ENCODE peak calls at places on chromosomes 4 and X, in ten cellular contexts. One of them, this sample, is unnamed.

GRCh38 chrX:12693754-12694153 is 97.5 kb upstream of the PRPS2 start:
- DNase-seq in mammary epithelial cell: no peak
- DNase-seq in WERI-Rb-1: no peak
- DNase-seq in mesendoderm: no peak
- DNase-seq in hepatocyte: no peak
- DNase-seq in tibial artery: no peak
- DNase-seq in colonic mucosa: no peak
- DNase-seq in stomach: no peak
- DNase-seq in A549: no peak
- DNase-seq in naive thymus-derived CD4-positive, alpha-beta T cell: no peak
- DNase-seq in this sample: no peak

GRCh38 chr4:87512400-87512799 is 16.8 kb downstream of the SPARCL1 start:
- DNase-seq in mammary epithelial cell: no peak
- DNase-seq in WERI-Rb-1: no peak
- DNase-seq in mesendoderm: no peak
- DNase-seq in hepatocyte: no peak
- DNase-seq in tibial artery: no peak
- DNase-seq in colonic mucosa: no peak
- DNase-seq in stomach: no peak
- DNase-seq in A549: no peak
- DNase-seq in naive thymus-derived CD4-positive, alpha-beta T cell: no peak
- DNase-seq in this sample: no peak

GRCh38 chr4:12439633-12440305 is 1011.1 kb upstream of the HS3ST1 start:
- DNase-seq in mammary epithelial cell: peak
- DNase-seq in WERI-Rb-1: no peak
- DNase-seq in mesendoderm: no peak
- DNase-seq in hepatocyte: no peak
- DNase-seq in tibial artery: no peak
- DNase-seq in colonic mucosa: no peak
- DNase-seq in stomach: no peak
- DNase-seq in A549: no peak
- DNase-seq in naive thymus-derived CD4-positive, alpha-beta T cell: no peak
- DNase-seq in this sample: no peak

GRCh38 chr4:76488905-76489798 is 54.1 kb downstream of the SHROOM3 start:
- DNase-seq in mammary epithelial cell: no peak
- DNase-seq in WERI-Rb-1: no peak
- DNase-seq in mesendoderm: no peak
- DNase-seq in hepatocyte: no peak
- DNase-seq in tibial artery: no peak
- DNase-seq in colonic mucosa: no peak
- DNase-seq in stomach: no peak
- DNase-seq in A549: no peak
- DNase-seq in naive thymus-derived CD4-positive, alpha-beta T cell: no peak
- DNase-seq in this sample: no peak

GRCh38 chr4:114115526-114115925 is 136.1 kb upstream of the ARSJ start:
- DNase-seq in mammary epithelial cell: no peak
- DNase-seq in WERI-Rb-1: no peak
- DNase-seq in mesendoderm: no peak
- DNase-seq in hepatocyte: no peak
- DNase-seq in tibial artery: no peak
- DNase-seq in colonic mucosa: no peak
- DNase-seq in stomach: no peak
- DNase-seq in A549: no peak
- DNase-seq in naive thymus-derived CD4-positive, alpha-beta T cell: no peak
- DNase-seq in this sample: no peak

GRCh38 chrX:1564750-1565683 is 26.4 kb upstream of the AKAP17A start:
- DNase-seq in mammary epithelial cell: no peak
- DNase-seq in WERI-Rb-1: no peak
- DNase-seq in mesendoderm: no peak
- DNase-seq in hepatocyte: no peak
- DNase-seq in tibial artery: no peak
- DNase-seq in colonic mucosa: no peak
- DNase-seq in stomach: peak
- DNase-seq in A549: no peak
- DNase-seq in naive thymus-derived CD4-positive, alpha-beta T cell: no peak
- DNase-seq in this sample: no peak

GRCh38 chr4:174408841-174409552 is 113.3 kb downstream of the HPGD start:
- DNase-seq in mammary epithelial cell: no peak
- DNase-seq in WERI-Rb-1: no peak
- DNase-seq in mesendoderm: no peak
- DNase-seq in hepatocyte: no peak
- DNase-seq in tibial artery: no peak
- DNase-seq in colonic mucosa: peak
- DNase-seq in stomach: no peak
- DNase-seq in A549: no peak
- DNase-seq in naive thymus-derived CD4-positive, alpha-beta T cell: no peak
- DNase-seq in this sample: no peak

GRCh38 chr4:176762661-176763308 is 29.9 kb downstream of the VEGFC start:
- DNase-seq in mammary epithelial cell: no peak
- DNase-seq in WERI-Rb-1: no peak
- DNase-seq in mesendoderm: no peak
- DNase-seq in hepatocyte: no peak
- DNase-seq in tibial artery: no peak
- DNase-seq in colonic mucosa: no peak
- DNase-seq in stomach: no peak
- DNase-seq in A549: no peak
- DNase-seq in naive thymus-derived CD4-positive, alpha-beta T cell: no peak
- DNase-seq in this sample: no peak

GRCh38 chr4:6668391-6668790 is 25.3 kb upstream of the S100P start:
- DNase-seq in mammary epithelial cell: peak
- DNase-seq in WERI-Rb-1: no peak
- DNase-seq in mesendoderm: no peak
- DNase-seq in hepatocyte: no peak
- DNase-seq in tibial artery: no peak
- DNase-seq in colonic mucosa: no peak
- DNase-seq in stomach: no peak
- DNase-seq in A549: no peak
- DNase-seq in naive thymus-derived CD4-positive, alpha-beta T cell: no peak
- DNase-seq in this sample: peak

DNA sequence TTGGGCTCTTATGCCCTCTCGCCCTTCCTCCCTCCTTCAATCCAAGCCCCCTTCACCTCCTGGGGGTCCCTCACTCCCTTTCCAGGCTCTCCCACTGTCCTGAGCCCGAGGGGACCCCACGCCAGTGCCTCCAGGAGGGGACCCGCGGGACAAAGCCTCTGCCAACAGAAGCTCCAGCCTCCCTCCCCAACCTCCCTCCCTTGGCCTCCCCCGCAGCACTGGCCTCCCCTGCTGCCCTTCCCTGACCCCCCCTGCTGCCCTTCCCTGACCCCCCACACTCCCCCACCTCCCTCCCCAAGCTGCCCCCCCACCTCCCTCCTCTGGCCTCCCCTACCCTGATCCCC is 71.0 kb upstream of the MXD4 start:
- DNase-seq in mammary epithelial cell: no peak
- DNase-seq in WERI-Rb-1: no peak
- DNase-seq in mesendoderm: no peak
- DNase-seq in hepatocyte: peak
- DNase-seq in tibial artery: no peak
- DNase-seq in colonic mucosa: no peak
- DNase-seq in stomach: no peak
- DNase-seq in A549: no peak
- DNase-seq in naive thymus-derived CD4-positive, alpha-beta T cell: no peak
- DNase-seq in this sample: no peak
- H3K27ac ChIP-seq in mammary epithelial cell: no peak
- H3K27ac ChIP-seq in WERI-Rb-1: no peak
- H3K27ac ChIP-seq in mesendoderm: no peak
- H3K27ac ChIP-seq in hepatocyte: no peak
- H3K27ac ChIP-seq in tibial artery: no peak
- H3K27ac ChIP-seq in colonic mucosa: no peak
- H3K27ac ChIP-seq in stomach: peak
- H3K27ac ChIP-seq in A549: no peak
- H3K27ac ChIP-seq in naive thymus-derived CD4-positive, alpha-beta T cell: no peak
- H3K27ac ChIP-seq in this sample: no peak

GRCh38 chrX:154541896-154542722 is 4.5 kb downstream of the G6PD start:
- DNase-seq in mammary epithelial cell: peak
- DNase-seq in WERI-Rb-1: no peak
- DNase-seq in mesendoderm: peak
- DNase-seq in hepatocyte: peak
- DNase-seq in tibial artery: peak
- DNase-seq in colonic mucosa: peak
- DNase-seq in stomach: peak
- DNase-seq in A549: peak
- DNase-seq in naive thymus-derived CD4-positive, alpha-beta T cell: no peak
- DNase-seq in this sample: no peak
- H3K27ac ChIP-seq in mammary epithelial cell: peak
- H3K27ac ChIP-seq in WERI-Rb-1: peak
- H3K27ac ChIP-seq in mesendoderm: peak
- H3K27ac ChIP-seq in hepatocyte: peak
- H3K27ac ChIP-seq in tibial artery: peak
- H3K27ac ChIP-seq in colonic mucosa: peak
- H3K27ac ChIP-seq in stomach: peak
- H3K27ac ChIP-seq in A549: peak
- H3K27ac ChIP-seq in naive thymus-derived CD4-positive, alpha-beta T cell: peak
- H3K27ac ChIP-seq in this sample: peak

GRCh38 chrX:130343411-130343810 is 3.7 kb downstream of the SLC25A14 start:
- DNase-seq in mammary epithelial cell: no peak
- DNase-seq in WERI-Rb-1: no peak
- DNase-seq in mesendoderm: peak
- DNase-seq in hepatocyte: no peak
- DNase-seq in tibial artery: no peak
- DNase-seq in colonic mucosa: no peak
- DNase-seq in stomach: no peak
- DNase-seq in A549: no peak
- DNase-seq in naive thymus-derived CD4-positive, alpha-beta T cell: no peak
- DNase-seq in this sample: no peak

GRCh38 chrX:130336531-130336930 is 3.2 kb upstream of the SLC25A14 start:
- DNase-seq in mammary epithelial cell: no peak
- DNase-seq in WERI-Rb-1: no peak
- DNase-seq in mesendoderm: no peak
- DNase-seq in hepatocyte: no peak
- DNase-seq in tibial artery: no peak
- DNase-seq in colonic mucosa: no peak
- DNase-seq in stomach: no peak
- DNase-seq in A549: no peak
- DNase-seq in naive thymus-derived CD4-positive, alpha-beta T cell: no peak
- DNase-seq in this sample: no peak

GRCh38 chrX:130339408-130340222 is at the start of gene SLC25A14:
- DNase-seq in mammary epithelial cell: peak
- DNase-seq in WERI-Rb-1: peak
- DNase-seq in mesendoderm: peak
- DNase-seq in hepatocyte: peak
- DNase-seq in tibial artery: peak
- DNase-seq in colonic mucosa: peak
- DNase-seq in stomach: peak
- DNase-seq in A549: peak
- DNase-seq in naive thymus-derived CD4-positive, alpha-beta T cell: peak
- DNase-seq in this sample: no peak

DNA sequence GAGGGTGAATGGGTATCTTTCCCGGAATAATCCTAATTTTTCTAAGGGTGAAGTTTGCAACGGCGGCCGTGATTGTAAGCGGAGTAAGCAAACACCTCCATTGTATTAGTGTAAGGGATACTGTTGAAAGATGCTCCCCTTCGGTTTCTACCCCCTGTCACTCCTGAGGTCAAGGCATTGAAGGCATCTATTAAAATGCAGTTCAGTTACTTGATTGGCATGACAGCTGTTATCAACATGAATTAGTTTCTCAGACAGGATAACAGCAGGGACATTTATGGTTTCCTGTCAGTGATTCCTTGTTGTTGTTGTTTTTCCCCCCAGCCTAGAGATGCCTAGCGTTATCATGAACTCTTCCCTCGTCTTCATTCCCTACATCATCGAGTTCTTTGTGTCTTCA is 552 bp downstream of the SLC25A14 start:
- DNase-seq in mammary epithelial cell: no peak
- DNase-seq in WERI-Rb-1: no peak
- DNase-seq in mesendoderm: no peak
- DNase-seq in hepatocyte: no peak
- DNase-seq in tibial artery: no peak
- DNase-seq in colonic mucosa: no peak
- DNase-seq in stomach: no peak
- DNase-seq in A549: no peak
- DNase-seq in naive thymus-derived CD4-positive, alpha-beta T cell: no peak
- DNase-seq in this sample: no peak
- H3K27ac ChIP-seq in mammary epithelial cell: peak
- H3K27ac ChIP-seq in WERI-Rb-1: no peak
- H3K27ac ChIP-seq in mesendoderm: no peak
- H3K27ac ChIP-seq in hepatocyte: peak
- H3K27ac ChIP-seq in tibial artery: peak
- H3K27ac ChIP-seq in colonic mucosa: peak
- H3K27ac ChIP-seq in stomach: peak
- H3K27ac ChIP-seq in A549: peak
- H3K27ac ChIP-seq in naive thymus-derived CD4-positive, alpha-beta T cell: peak
- H3K27ac ChIP-seq in this sample: no peak

DNA sequence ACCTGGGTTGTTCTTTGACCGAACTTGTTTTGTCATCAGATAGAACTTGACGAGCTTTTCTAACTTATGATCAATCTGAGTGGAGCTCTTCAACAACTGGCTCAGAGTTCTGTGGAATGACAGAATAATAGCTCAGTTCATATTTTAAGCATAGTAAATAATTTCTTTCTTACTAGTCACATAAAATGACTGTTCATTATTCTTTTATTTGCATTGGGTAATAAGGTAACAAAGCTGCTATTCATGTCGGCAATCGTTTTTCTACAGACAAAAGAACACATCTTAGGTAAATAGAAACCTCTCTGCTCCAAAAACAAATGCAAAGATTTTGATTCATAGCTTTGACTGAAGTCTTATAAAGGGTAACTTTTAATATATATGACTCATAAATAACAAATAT is 57.3 kb upstream of the CXCL8 start:
- DNase-seq in mammary epithelial cell: peak
- DNase-seq in WERI-Rb-1: no peak
- DNase-seq in mesendoderm: no peak
- DNase-seq in hepatocyte: no peak
- DNase-seq in tibial artery: no peak
- DNase-seq in colonic mucosa: no peak
- DNase-seq in stomach: no peak
- DNase-seq in A549: peak
- DNase-seq in naive thymus-derived CD4-positive, alpha-beta T cell: no peak
- DNase-seq in this sample: peak
- H3K27ac ChIP-seq in mammary epithelial cell: peak
- H3K27ac ChIP-seq in WERI-Rb-1: no peak
- H3K27ac ChIP-seq in mesendoderm: no peak
- H3K27ac ChIP-seq in hepatocyte: no peak
- H3K27ac ChIP-seq in tibial artery: no peak
- H3K27ac ChIP-seq in colonic mucosa: no peak
- H3K27ac ChIP-seq in stomach: peak
- H3K27ac ChIP-seq in A549: peak
- H3K27ac ChIP-seq in naive thymus-derived CD4-positive, alpha-beta T cell: no peak
- H3K27ac ChIP-seq in this sample: peak